ENCODE peak calls at places on chromosomes 6 and 20, in eight cellular contexts. F, K, I, O, A, U, P and Z are unnamed samples.

GRCh38 chr20:16864069-16864468 is 115.9 kb downstream of the OTOR start:
- ATAC-seq in I (no peak), O (no peak), F (peak), K (no peak), U (no peak), A (no peak), P (no peak), Z (peak)

GRCh38 chr6:25452027-25452426 is 172.9 kb downstream of the CARMIL1 start:
- ATAC-seq in K (no peak), I (no peak), P (no peak), A (no peak), O (peak), F (peak), U (peak), Z (no peak)

GRCh38 chr6:13397359-13398080 is 69.2 kb upstream of the TBC1D7 start:
- ATAC-seq in A (no peak), I (no peak), F (peak), K (no peak), P (no peak), U (no peak), O (no peak), Z (no peak)

GRCh38 chr6:133688705-133689492 is 200.0 kb upstream of the TCF21 start:
- ATAC-seq in F (no peak), K (no peak), A (no peak), U (no peak), O (no peak), P (no peak), I (no peak), Z (no peak)

GRCh38 chr20:16293590-16293989 is 279.7 kb downstream of the KIF16B start:
- ATAC-seq in P (no peak), U (no peak), F (no peak), I (no peak), K (no peak), A (no peak), O (no peak), Z (no peak)

GRCh38 chr6:89311530-89311852 is 3.6 kb downstream of the GABRR2 start:
- ATAC-seq in O (no peak), I (no peak), P (no peak), K (no peak), U (no peak), A (no peak), F (no peak), Z (no peak)

GRCh38 chr20:48364688-48365421 is 462.9 kb downstream of the PREX1 start:
- ATAC-seq in K (no peak), F (no peak), I (no peak), P (no peak), U (no peak), A (no peak), O (no peak), Z (no peak)

GRCh38 chr6:150537893-150538292 is 61.8 kb upstream of the PLEKHG1 start:
- ATAC-seq in P (peak), K (no peak), U (peak), F (peak), A (no peak), O (peak), I (no peak), Z (peak)

GRCh38 chr6:36914227-36914794 is 28.6 kb downstream of the C6orf89 start:
- ATAC-seq in K (no peak), F (peak), O (peak), A (no peak), U (no peak), I (no peak), P (no peak), Z (no peak)

GRCh38 chr6:5231289-5231688 is 29.5 kb downstream of the LYRM4 start:
- ATAC-seq in K (no peak), U (no peak), A (no peak), F (no peak), I (no peak), P (no peak), O (no peak), Z (no peak)

GRCh38 chr6:107621216-107621940 is 131.5 kb downstream of the SOBP start:
- ATAC-seq in A (no peak), P (no peak), K (no peak), F (no peak), U (no peak), I (no peak), O (no peak), Z (no peak)

GRCh38 chr6:38688579-38689087 is 14.3 kb downstream of the GLO1 start:
- ATAC-seq in I (peak), K (no peak), O (peak), U (peak), A (no peak), P (no peak), F (no peak), Z (no peak)